ENCODE peak calls at places on chromosomes 6 and 20, in seven cellular contexts. One of them, this sample, is unnamed.

GRCh38 chr20:45104786-45105185 is 3.9 kb upstream of the KCNS1 start:
- DNase-seq in transverse colon: no peak
- DNase-seq in cardiac fibroblast: peak
- DNase-seq in mucosa of descending colon: no peak
- DNase-seq in fibroblast of pulmonary artery: peak
- DNase-seq in IMR-90: peak
- DNase-seq in left ventricle myocardium inferior: no peak
- DNase-seq in this sample: peak

GRCh38 chr6:92922216-92922806 is 497.0 kb downstream of the EPHA7 start:
- DNase-seq in transverse colon: no peak
- DNase-seq in cardiac fibroblast: no peak
- DNase-seq in mucosa of descending colon: no peak
- DNase-seq in fibroblast of pulmonary artery: no peak
- DNase-seq in IMR-90: no peak
- DNase-seq in left ventricle myocardium inferior: no peak
- DNase-seq in this sample: no peak

GRCh38 chr6:167325766-167326165 is 880 bp downstream of the TTLL2 start:
- DNase-seq in transverse colon: no peak
- DNase-seq in cardiac fibroblast: no peak
- DNase-seq in mucosa of descending colon: no peak
- DNase-seq in fibroblast of pulmonary artery: no peak
- DNase-seq in IMR-90: no peak
- DNase-seq in left ventricle myocardium inferior: no peak
- DNase-seq in this sample: no peak

GRCh38 chr6:169959129-169960002 is 207.9 kb downstream of the ERMARD start:
- DNase-seq in transverse colon: peak
- DNase-seq in cardiac fibroblast: no peak
- DNase-seq in mucosa of descending colon: peak
- DNase-seq in fibroblast of pulmonary artery: no peak
- DNase-seq in IMR-90: no peak
- DNase-seq in left ventricle myocardium inferior: no peak
- DNase-seq in this sample: no peak

GRCh38 chr6:28393912-28394662 is 5.5 kb downstream of the ZSCAN12 start:
- DNase-seq in transverse colon: no peak
- DNase-seq in cardiac fibroblast: peak
- DNase-seq in mucosa of descending colon: no peak
- DNase-seq in fibroblast of pulmonary artery: peak
- DNase-seq in IMR-90: peak
- DNase-seq in left ventricle myocardium inferior: no peak
- DNase-seq in this sample: peak

GRCh38 chr6:51049983-51050877 is 231.6 kb downstream of the TFAP2B start:
- DNase-seq in transverse colon: no peak
- DNase-seq in cardiac fibroblast: no peak
- DNase-seq in mucosa of descending colon: no peak
- DNase-seq in fibroblast of pulmonary artery: no peak
- DNase-seq in IMR-90: no peak
- DNase-seq in left ventricle myocardium inferior: no peak
- DNase-seq in this sample: peak

GRCh38 chr6:170076466-170077165 is 214.3 kb downstream of the DLL1 start:
- DNase-seq in transverse colon: peak
- DNase-seq in cardiac fibroblast: no peak
- DNase-seq in mucosa of descending colon: no peak
- DNase-seq in fibroblast of pulmonary artery: no peak
- DNase-seq in IMR-90: no peak
- DNase-seq in left ventricle myocardium inferior: no peak
- DNase-seq in this sample: no peak

GRCh38 chr20:16666272-16666671 is 63.6 kb upstream of the SNRPB2 start:
- DNase-seq in transverse colon: no peak
- DNase-seq in cardiac fibroblast: no peak
- DNase-seq in mucosa of descending colon: no peak
- DNase-seq in fibroblast of pulmonary artery: no peak
- DNase-seq in IMR-90: no peak
- DNase-seq in left ventricle myocardium inferior: no peak
- DNase-seq in this sample: no peak

GRCh38 chr20:46341374-46342044 is 33.2 kb upstream of the CDH22 start:
- DNase-seq in transverse colon: no peak
- DNase-seq in cardiac fibroblast: no peak
- DNase-seq in mucosa of descending colon: no peak
- DNase-seq in fibroblast of pulmonary artery: no peak
- DNase-seq in IMR-90: no peak
- DNase-seq in left ventricle myocardium inferior: no peak
- DNase-seq in this sample: no peak

GRCh38 chr20:61117725-61118124 is 134.3 kb upstream of the CDH4 start:
- DNase-seq in transverse colon: no peak
- DNase-seq in cardiac fibroblast: no peak
- DNase-seq in mucosa of descending colon: no peak
- DNase-seq in fibroblast of pulmonary artery: no peak
- DNase-seq in IMR-90: peak
- DNase-seq in left ventricle myocardium inferior: no peak
- DNase-seq in this sample: peak

GRCh38 chr20:58482416-58482815 is 32.8 kb downstream of the APCDD1L start:
- DNase-seq in transverse colon: no peak
- DNase-seq in cardiac fibroblast: no peak
- DNase-seq in mucosa of descending colon: no peak
- DNase-seq in fibroblast of pulmonary artery: no peak
- DNase-seq in IMR-90: peak
- DNase-seq in left ventricle myocardium inferior: no peak
- DNase-seq in this sample: no peak

GRCh38 chr20:62952373-62953166 is at the start of gene SLC17A9:
- DNase-seq in transverse colon: peak
- DNase-seq in cardiac fibroblast: peak
- DNase-seq in mucosa of descending colon: peak
- DNase-seq in fibroblast of pulmonary artery: peak
- DNase-seq in IMR-90: peak
- DNase-seq in left ventricle myocardium inferior: peak
- DNase-seq in this sample: no peak

GRCh38 chr20:43710370-43711044 is 16.3 kb downstream of the GTSF1L start:
- DNase-seq in transverse colon: peak
- DNase-seq in cardiac fibroblast: no peak
- DNase-seq in mucosa of descending colon: no peak
- DNase-seq in fibroblast of pulmonary artery: no peak
- DNase-seq in IMR-90: no peak
- DNase-seq in left ventricle myocardium inferior: no peak
- DNase-seq in this sample: no peak

GRCh38 chr6:137921823-137922222 is 54.8 kb downstream of the TNFAIP3 start:
- DNase-seq in transverse colon: no peak
- DNase-seq in cardiac fibroblast: no peak
- DNase-seq in mucosa of descending colon: no peak
- DNase-seq in fibroblast of pulmonary artery: no peak
- DNase-seq in IMR-90: no peak
- DNase-seq in left ventricle myocardium inferior: no peak
- DNase-seq in this sample: no peak

GRCh38 chr20:62779417-62779685 is 16.9 kb upstream of the MRGBP start:
- DNase-seq in transverse colon: no peak
- DNase-seq in cardiac fibroblast: no peak
- DNase-seq in mucosa of descending colon: no peak
- DNase-seq in fibroblast of pulmonary artery: no peak
- DNase-seq in IMR-90: no peak
- DNase-seq in left ventricle myocardium inferior: no peak
- DNase-seq in this sample: no peak

GRCh38 chr6:17239260-17239659 is 41.9 kb upstream of the RBM24 start:
- DNase-seq in transverse colon: no peak
- DNase-seq in cardiac fibroblast: no peak
- DNase-seq in mucosa of descending colon: no peak
- DNase-seq in fibroblast of pulmonary artery: no peak
- DNase-seq in IMR-90: no peak
- DNase-seq in left ventricle myocardium inferior: no peak
- DNase-seq in this sample: no peak

GRCh38 chr6:106163446-106163965 is 77.4 kb downstream of the PRDM1 start:
- DNase-seq in transverse colon: peak
- DNase-seq in cardiac fibroblast: peak
- DNase-seq in mucosa of descending colon: peak
- DNase-seq in fibroblast of pulmonary artery: peak
- DNase-seq in IMR-90: peak
- DNase-seq in left ventricle myocardium inferior: no peak
- DNase-seq in this sample: peak

GRCh38 chr20:64151634-64152530 is 12.4 kb upstream of the MYT1 start:
- DNase-seq in transverse colon: no peak
- DNase-seq in cardiac fibroblast: no peak
- DNase-seq in mucosa of descending colon: no peak
- DNase-seq in fibroblast of pulmonary artery: no peak
- DNase-seq in IMR-90: peak
- DNase-seq in left ventricle myocardium inferior: no peak
- DNase-seq in this sample: no peak

GRCh38 chr6:17703256-17703694 is 3.5 kb downstream of the NUP153 start:
- DNase-seq in transverse colon: no peak
- DNase-seq in cardiac fibroblast: peak
- DNase-seq in mucosa of descending colon: no peak
- DNase-seq in fibroblast of pulmonary artery: peak
- DNase-seq in IMR-90: peak
- DNase-seq in left ventricle myocardium inferior: no peak
- DNase-seq in this sample: peak

GRCh38 chr6:132548746-132549463 is 3.6 kb upstream of the TAAR8 start:
- DNase-seq in transverse colon: no peak
- DNase-seq in cardiac fibroblast: no peak
- DNase-seq in mucosa of descending colon: no peak
- DNase-seq in fibroblast of pulmonary artery: no peak
- DNase-seq in IMR-90: no peak
- DNase-seq in left ventricle myocardium inferior: no peak
- DNase-seq in this sample: no peak

GRCh38 chr20:57605878-57606277 is 14.3 kb downstream of the ZBP1 start:
- DNase-seq in transverse colon: no peak
- DNase-seq in cardiac fibroblast: no peak
- DNase-seq in mucosa of descending colon: no peak
- DNase-seq in fibroblast of pulmonary artery: no peak
- DNase-seq in IMR-90: no peak
- DNase-seq in left ventricle myocardium inferior: no peak
- DNase-seq in this sample: no peak

GRCh38 chr20:53238121-53238660 is 266.0 kb downstream of the TSHZ2 start:
- DNase-seq in transverse colon: no peak
- DNase-seq in cardiac fibroblast: no peak
- DNase-seq in mucosa of descending colon: no peak
- DNase-seq in fibroblast of pulmonary artery: peak
- DNase-seq in IMR-90: no peak
- DNase-seq in left ventricle myocardium inferior: no peak
- DNase-seq in this sample: no peak

GRCh38 chr6:53347250-53347920 is 1.4 kb downstream of the ELOVL5 start:
- DNase-seq in transverse colon: no peak
- DNase-seq in cardiac fibroblast: peak
- DNase-seq in mucosa of descending colon: no peak
- DNase-seq in fibroblast of pulmonary artery: peak
- DNase-seq in IMR-90: peak
- DNase-seq in left ventricle myocardium inferior: no peak
- DNase-seq in this sample: peak

GRCh38 chr6:148231572-148231971 is 111.1 kb upstream of the SASH1 start:
- DNase-seq in transverse colon: no peak
- DNase-seq in cardiac fibroblast: peak
- DNase-seq in mucosa of descending colon: no peak
- DNase-seq in fibroblast of pulmonary artery: peak
- DNase-seq in IMR-90: peak
- DNase-seq in left ventricle myocardium inferior: no peak
- DNase-seq in this sample: peak

GRCh38 chr6:116090251-116090650 is 10.4 kb upstream of the NT5DC1 start:
- DNase-seq in transverse colon: no peak
- DNase-seq in cardiac fibroblast: no peak
- DNase-seq in mucosa of descending colon: no peak
- DNase-seq in fibroblast of pulmonary artery: no peak
- DNase-seq in IMR-90: no peak
- DNase-seq in left ventricle myocardium inferior: no peak
- DNase-seq in this sample: no peak

GRCh38 chr20:17616480-17617211 is 46.8 kb downstream of the DSTN start:
- DNase-seq in transverse colon: peak
- DNase-seq in cardiac fibroblast: no peak
- DNase-seq in mucosa of descending colon: peak
- DNase-seq in fibroblast of pulmonary artery: no peak
- DNase-seq in IMR-90: no peak
- DNase-seq in left ventricle myocardium inferior: no peak
- DNase-seq in this sample: no peak

GRCh38 chr6:3372184-3372846 is 84.5 kb downstream of the SLC22A23 start:
- DNase-seq in transverse colon: no peak
- DNase-seq in cardiac fibroblast: no peak
- DNase-seq in mucosa of descending colon: peak
- DNase-seq in fibroblast of pulmonary artery: no peak
- DNase-seq in IMR-90: no peak
- DNase-seq in left ventricle myocardium inferior: no peak
- DNase-seq in this sample: no peak
- TF ChIP-seq CTCF in transverse colon: no peak
- TF ChIP-seq CTCF in cardiac fibroblast: no peak
- TF ChIP-seq CTCF in mucosa of descending colon: no peak
- TF ChIP-seq CTCF in fibroblast of pulmonary artery: peak
- TF ChIP-seq CTCF in IMR-90: no peak
- TF ChIP-seq CTCF in left ventricle myocardium inferior: peak
- TF ChIP-seq CTCF in this sample: no peak

DNA sequence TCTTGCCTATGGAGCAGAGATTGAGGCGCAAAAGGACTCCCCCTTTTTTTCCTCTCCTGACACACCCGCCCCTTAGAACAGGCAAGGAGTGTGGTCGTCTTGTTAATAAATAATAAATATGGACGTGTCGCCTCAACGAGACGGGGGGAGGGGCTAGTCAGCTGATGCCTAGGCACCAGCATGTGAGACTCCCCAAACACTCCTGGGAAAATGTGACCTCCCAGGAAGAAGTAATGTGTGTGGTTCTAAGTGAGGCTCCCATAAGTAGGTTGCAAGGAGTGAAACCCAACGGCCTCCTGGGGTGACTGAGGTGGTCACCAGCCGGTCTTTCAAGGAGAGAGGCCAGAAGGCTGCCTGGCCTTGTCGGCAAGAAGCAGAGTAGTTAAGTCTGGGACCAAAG is 1.1 kb upstream of the FAXC start:
- DNase-seq in transverse colon: no peak
- DNase-seq in cardiac fibroblast: no peak
- DNase-seq in mucosa of descending colon: no peak
- DNase-seq in fibroblast of pulmonary artery: no peak
- DNase-seq in IMR-90: no peak
- DNase-seq in left ventricle myocardium inferior: no peak
- DNase-seq in this sample: no peak
- H3K4me3 ChIP-seq in transverse colon: no peak
- H3K4me3 ChIP-seq in cardiac fibroblast: no peak
- H3K4me3 ChIP-seq in mucosa of descending colon: no peak
- H3K4me3 ChIP-seq in fibroblast of pulmonary artery: no peak
- H3K4me3 ChIP-seq in IMR-90: no peak
- H3K4me3 ChIP-seq in left ventricle myocardium inferior: no peak
- H3K4me3 ChIP-seq in this sample: no peak

GRCh38 chr20:50224553-50225255 is 34.1 kb downstream of the CEBPB start:
- DNase-seq in transverse colon: peak
- DNase-seq in cardiac fibroblast: peak
- DNase-seq in mucosa of descending colon: peak
- DNase-seq in fibroblast of pulmonary artery: peak
- DNase-seq in IMR-90: peak
- DNase-seq in left ventricle myocardium inferior: peak
- DNase-seq in this sample: peak
- TF ChIP-seq CTCF in transverse colon: no peak
- TF ChIP-seq CTCF in cardiac fibroblast: peak
- TF ChIP-seq CTCF in mucosa of descending colon: no peak
- TF ChIP-seq CTCF in fibroblast of pulmonary artery: peak
- TF ChIP-seq CTCF in IMR-90: peak
- TF ChIP-seq CTCF in left ventricle myocardium inferior: peak
- TF ChIP-seq CTCF in this sample: peak

DNA sequence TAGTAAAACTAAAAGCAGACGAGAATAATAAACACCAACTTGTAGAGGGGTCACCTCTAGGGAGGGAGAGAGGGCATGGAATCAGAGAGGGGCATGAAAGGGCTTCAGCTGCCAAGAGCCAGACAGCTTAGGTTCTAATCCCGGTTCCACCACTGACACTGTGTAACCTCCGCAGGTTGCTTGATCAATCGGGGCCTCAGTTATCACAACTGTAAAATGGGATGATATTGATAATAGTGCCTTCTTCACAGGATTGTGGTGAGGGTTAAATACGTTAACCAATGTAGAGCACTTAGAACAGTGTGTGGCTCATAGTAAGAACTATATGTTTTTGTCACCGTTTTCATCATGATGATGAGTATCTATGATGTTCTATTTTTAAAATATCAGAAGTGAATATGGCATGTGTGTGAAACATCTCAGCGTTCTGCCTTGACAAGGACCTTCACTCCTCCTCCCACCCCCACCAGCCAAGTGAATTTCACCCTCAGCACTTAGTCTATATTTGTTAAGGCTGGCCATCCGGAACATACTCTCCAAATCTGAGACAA is 10.3 kb upstream of the MAPK13 start:
- DNase-seq in transverse colon: no peak
- DNase-seq in cardiac fibroblast: no peak
- DNase-seq in mucosa of descending colon: no peak
- DNase-seq in fibroblast of pulmonary artery: no peak
- DNase-seq in IMR-90: no peak
- DNase-seq in left ventricle myocardium inferior: no peak
- DNase-seq in this sample: no peak
- H3K4me3 ChIP-seq in transverse colon: no peak
- H3K4me3 ChIP-seq in cardiac fibroblast: no peak
- H3K4me3 ChIP-seq in mucosa of descending colon: no peak
- H3K4me3 ChIP-seq in fibroblast of pulmonary artery: no peak
- H3K4me3 ChIP-seq in IMR-90: no peak
- H3K4me3 ChIP-seq in left ventricle myocardium inferior: no peak
- H3K4me3 ChIP-seq in this sample: no peak